ENCODE peak calls at places on chromosomes 7 and 10, in seven cellular contexts. O is HFF-Myc; B is spleen; L is CD8-positive, alpha-beta T cell; C is A549; K is mucosa of descending colon; W is heart left ventricle. I is an unnamed sample.

GRCh38 chr7:71486856-71487628 is 355.1 kb downstream of the GALNT17 start:
- DNase-seq in O (no peak), B (no peak), L (no peak), C (no peak), K (peak; percentile 13), W (no peak), I (no peak)

GRCh38 chr10:121695731-121696464 is 97.7 kb upstream of the FGFR2 start:
- DNase-seq in O (no peak), B (no peak), L (no peak), C (no peak), K (no peak), W (no peak), I (no peak)

GRCh38 chr10:87651801-87652200 is 7.9 kb upstream of the PAPSS2 start:
- DNase-seq in O (no peak), B (no peak), L (no peak), C (no peak), K (no peak), W (no peak), I (no peak)

GRCh38 chr7:11557627-11558026 is 274.4 kb downstream of the THSD7A start:
- DNase-seq in O (no peak), B (no peak), L (no peak), C (no peak), K (peak; percentile 50), W (no peak), I (no peak)

GRCh38 chr7:53466396-53466795 is 431.0 kb downstream of the POM121L12 start:
- DNase-seq in O (no peak), B (no peak), L (no peak), C (no peak), K (no peak), W (no peak), I (no peak)

GRCh38 chr7:103989785-103990775 is 622 bp upstream of the RELN start:
- DNase-seq in O (no peak), B (no peak), L (no peak), C (peak; percentile 3), K (no peak), W (no peak), I (peak; percentile 18)

GRCh38 chr10:70169661-70170364 is 501 bp downstream of the SAR1A start:
- DNase-seq in O (no peak), B (no peak), L (no peak), C (no peak), K (peak; percentile 16), W (no peak), I (no peak)

GRCh38 chr10:52599586-52600200 is 172.9 kb downstream of the MBL2 start:
- DNase-seq in O (no peak), B (no peak), L (no peak), C (no peak), K (no peak), W (no peak), I (peak; percentile 51)

GRCh38 chr7:116547347-116547746 is 22.5 kb downstream of the CAV1 start:
- DNase-seq in O (no peak), B (no peak), L (no peak), C (no peak), K (no peak), W (no peak), I (no peak)
- TF ChIP-seq CTCF in O (no peak), B (no peak), L (no peak), C (no peak), K (no peak), W (no peak), I (no peak)

GRCh38 chr7:64849924-64850499 is 53.1 kb upstream of the ZNF273 start:
- DNase-seq in O (no peak), B (no peak), L (no peak), C (no peak), K (no peak), W (no peak), I (no peak)

GRCh38 chr7:64854969-64855368 is 48.1 kb upstream of the ZNF273 start:
- DNase-seq in O (no peak), B (no peak), L (no peak), C (no peak), K (no peak), W (no peak), I (no peak)

GRCh38 chr7:64853679-64854078 is 49.4 kb upstream of the ZNF273 start:
- DNase-seq in O (no peak), B (no peak), L (no peak), C (no peak), K (no peak), W (no peak), I (no peak)

GRCh38 chr7:64849250-64849923 is 53.7 kb upstream of the ZNF273 start:
- DNase-seq in O (no peak), B (no peak), L (no peak), C (no peak), K (no peak), W (no peak), I (peak; percentile 84)
- TF ChIP-seq CTCF in O (no peak), B (no peak), L (no peak), C (no peak), K (no peak), W (no peak), I (no peak)

GRCh38 chr10:35378547-35379210 is 42.4 kb downstream of the CCNY start:
- DNase-seq in O (no peak), B (no peak), L (peak; percentile 20), C (no peak), K (no peak), W (no peak), I (no peak)

GRCh38 chr10:35377050-35377723 is 40.9 kb downstream of the CCNY start:
- DNase-seq in O (no peak), B (no peak), L (no peak), C (no peak), K (no peak), W (no peak), I (no peak)

GRCh38 chr10:35371731-35372130 is 35.4 kb downstream of the CCNY start:
- DNase-seq in O (no peak), B (no peak), L (no peak), C (no peak), K (no peak), W (no peak), I (no peak)

GRCh38 chr10:35372329-35372728 is 36.0 kb downstream of the CCNY start:
- DNase-seq in O (no peak), B (no peak), L (no peak), C (no peak), K (no peak), W (peak; percentile 74), I (no peak)

DNA sequence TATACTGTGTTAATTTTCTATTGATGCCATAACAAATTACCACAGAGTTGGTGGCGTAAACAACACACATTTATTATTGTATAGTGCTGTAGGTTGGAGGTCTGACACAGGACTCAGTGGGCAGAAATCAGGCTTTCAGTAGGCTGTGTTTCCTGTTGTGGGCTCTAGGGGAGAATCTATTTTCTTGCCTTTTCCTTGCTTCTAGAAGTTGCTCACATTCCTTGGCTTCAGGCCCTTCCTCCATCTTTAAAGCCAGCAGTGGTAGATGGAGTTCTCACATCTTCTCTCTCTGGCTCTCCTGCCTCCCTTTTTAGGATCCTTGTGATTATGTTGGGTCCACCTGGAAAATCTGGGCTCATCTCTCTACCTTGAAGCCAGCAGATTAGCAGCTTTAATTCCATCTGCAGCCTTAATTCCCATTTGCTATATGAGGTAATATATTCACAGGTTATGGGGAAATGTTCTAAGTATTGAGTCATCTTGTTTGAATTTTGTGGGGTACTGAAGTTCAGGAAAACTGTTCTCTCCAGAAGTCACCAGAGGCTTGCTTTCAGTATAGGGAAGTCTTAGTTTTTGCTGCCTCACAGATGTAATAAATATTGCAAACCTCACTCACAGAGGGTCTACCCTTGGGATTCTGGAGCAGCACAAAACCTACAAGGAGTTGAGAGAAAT is 38.9 kb downstream of the CCNY start:
- DNase-seq in O (no peak), B (no peak), L (no peak), C (no peak), K (no peak), W (no peak), I (no peak)
- TF ChIP-seq CTCF in O (no peak), B (no peak), L (no peak), C (no peak), K (no peak), W (no peak), I (no peak)

DNA sequence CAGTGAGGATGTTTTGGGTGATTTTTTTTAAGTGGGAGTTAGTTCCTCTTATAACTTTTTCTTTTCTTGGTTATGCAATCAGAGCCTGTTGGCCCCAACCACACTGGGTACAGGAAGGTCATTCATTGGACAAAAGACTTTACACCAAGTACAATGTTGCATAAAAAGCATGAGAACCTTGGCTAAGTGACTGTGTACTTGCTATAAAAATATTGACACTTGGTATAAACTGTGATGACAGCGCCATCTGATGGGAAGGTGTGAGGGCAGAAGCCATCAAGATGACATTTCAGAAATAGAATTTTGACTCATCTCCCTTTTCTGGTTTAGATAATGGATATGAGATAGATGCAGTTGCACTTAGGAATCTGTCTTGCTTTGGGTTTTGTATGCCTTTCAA is 126.4 kb upstream of the CCDC6 start:
- DNase-seq in O (peak; percentile 11), B (no peak), L (peak; percentile 25), C (peak; percentile 35), K (peak; percentile 89), W (no peak), I (no peak)
- TF ChIP-seq CTCF in O (peak; percentile 24), B (peak; percentile 55), L (peak; percentile 34), C (peak; percentile 62), K (no peak), W (peak; percentile 39), I (peak; percentile 66)

DNA sequence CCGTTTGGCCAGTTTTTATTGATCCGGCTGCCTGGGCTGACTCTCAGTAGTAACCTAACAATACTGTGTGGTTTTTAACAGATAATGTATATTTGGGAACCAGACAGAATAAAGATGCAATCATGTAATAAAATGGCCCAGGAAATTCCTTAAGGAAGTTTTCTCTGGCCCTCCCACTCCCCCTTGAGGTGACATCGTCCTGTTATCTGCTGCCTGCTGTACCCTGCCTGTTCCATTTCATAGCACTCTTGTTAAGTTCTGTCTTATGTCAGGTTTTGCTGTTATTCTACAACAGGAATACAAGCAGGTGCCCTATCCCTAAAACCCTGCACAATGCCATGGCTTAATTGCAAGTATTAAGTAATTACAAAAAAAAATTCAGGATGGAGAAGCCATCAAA is 12.5 kb downstream of the ITGB8 start:
- DNase-seq in O (no peak), B (no peak), L (no peak), C (no peak), K (peak; percentile 40), W (no peak), I (no peak)
- TF ChIP-seq CTCF in O (peak; percentile 31), B (no peak), L (no peak), C (no peak), K (no peak), W (no peak), I (peak; percentile 45)

GRCh38 chr10:6579904-6580278 is at the start of gene PRKCQ:
- DNase-seq in O (no peak), B (no peak), L (no peak), C (peak; percentile 26), K (peak; percentile 33), W (peak; percentile 66), I (no peak)

GRCh38 chr10:6581750-6582697 is 1.9 kb upstream of the PRKCQ start:
- DNase-seq in O (no peak), B (no peak), L (no peak), C (no peak), K (no peak), W (no peak), I (no peak)

GRCh38 chr10:6578221-6579192 is 1.6 kb downstream of the PRKCQ start:
- DNase-seq in O (no peak), B (no peak), L (peak; percentile 52), C (no peak), K (no peak), W (no peak), I (no peak)

GRCh38 chr10:6579193-6579903 is 728 bp downstream of the PRKCQ start:
- DNase-seq in O (no peak), B (no peak), L (no peak), C (no peak), K (no peak), W (no peak), I (no peak)

GRCh38 chr10:6580279-6581029 is 378 bp upstream of the PRKCQ start:
- DNase-seq in O (no peak), B (peak; percentile 96), L (peak; percentile 93), C (peak; percentile 47), K (peak; percentile 84), W (peak; percentile 90), I (no peak)
- TF ChIP-seq CTCF in O (peak; percentile 9), B (peak; percentile 74), L (peak; percentile 47), C (peak; percentile 93), K (peak; percentile 72), W (peak; percentile 76), I (peak; percentile 39)

I was measured in retinal pigment epithelial cell.